ENCODE peak calls at places on chromosomes 16 and 17, in five cellular contexts. O is stimulated activated naive CD8-positive, alpha-beta T cell treated with anti-CD3 and anti-CD28 coated beads, Interleukin-15, amount 100 ng/mL, for 72 hours; U is activated T-cell treated with anti-CD3 and anti-CD28 coated beads, Interleukin-2, amount 50 U/mL, for 4 hours; S is activated CD8-positive, alpha-beta T cell treated with anti-CD3 and anti-CD28 coated beads, Interleukin-2, amount 10 ng/mL, durations not matched to agents 7 days and 5 days; H is K562. W is an unnamed sample.

GRCh38 chr16:79543219-79543618 is 57.3 kb downstream of the MAF start:
- ATAC-seq in U (no peak), S (no peak), O (no peak), H (peak; percentile 83), W (no peak)

GRCh38 chr17:47057831-47058230 is 78.8 kb upstream of the RPRML start:
- ATAC-seq in U (no peak), S (no peak), O (no peak), H (no peak), W (no peak)

GRCh38 chr16:5386989-5387388 is 289.4 kb upstream of the EEF2KMT start:
- ATAC-seq in H (no peak), S (no peak), O (no peak), U (no peak), W (peak; percentile 51)

GRCh38 chr17:1180958-1181768 is 1.4 kb upstream of the ABR start:
- ATAC-seq in S (no peak), U (no peak), O (no peak), H (no peak), W (no peak)

GRCh38 chr16:1971678-1972489 is at the start of gene TBL3:
- ATAC-seq in O (peak; percentile 97), S (peak; percentile 92), H (peak; percentile 97), U (peak; percentile 97), W (peak; percentile 98)

GRCh38 chr17:1234455-1234854 is 35.8 kb upstream of the BHLHA9 start:
- ATAC-seq in U (no peak), H (no peak), O (no peak), S (no peak), W (no peak)

GRCh38 chr17:68581863-68582645 is 19.1 kb downstream of the FAM20A start:
- ATAC-seq in H (no peak), S (no peak), U (no peak), O (no peak), W (no peak)

GRCh38 chr17:42553866-42554249 is 1.1 kb downstream of the HSD17B1 start:
- ATAC-seq in O (peak; percentile 37), S (no peak), H (no peak), U (peak; percentile 16), W (peak; percentile 28)